ENCODE peak calls at places on chromosome 12, in eight cellular contexts. H is iris pigment epithelial cell; W is epithelial cell of proximal tubule; S is stimulated activated CD4-positive, alpha-beta T cell treated with anti-CD3 and anti-CD28 coated beads, TNF-alpha, amount 100 ng/mL, for 48 hours; C is amniotic stem cell; V is MV-4-11; P is fibroblast of mammary gland; F is SHP77. T is an unnamed sample.

GRCh38 chr12:109737111-109737510 is 23.5 kb downstream of the FAM222A start:
- DNase-seq in H (no peak), W (no peak), S (no peak), C (no peak), V (no peak), P (no peak), F (no peak), T (no peak)

GRCh38 chr12:19759229-19759628 is 319.9 kb downstream of the AEBP2 start:
- DNase-seq in H (peak), W (no peak), S (no peak), C (no peak), V (no peak), P (peak), F (no peak), T (no peak)

GRCh38 chr12:42958271-42958674 is 368.7 kb upstream of the PRICKLE1 start:
- DNase-seq in H (peak), W (no peak), S (no peak), C (no peak), V (peak), P (peak), F (no peak), T (no peak)

GRCh38 chr12:18861287-18861858 is 123.5 kb downstream of the CAPZA3 start:
- DNase-seq in H (peak), W (no peak), S (no peak), C (no peak), V (no peak), P (peak), F (no peak), T (no peak)

GRCh38 chr12:58105225-58106119 is 164.1 kb downstream of the ATP23 start:
- DNase-seq in H (peak), W (no peak), S (no peak), C (no peak), V (no peak), P (peak), F (no peak), T (no peak)

GRCh38 chr12:48973531-48973930 is 2.0 kb upstream of the WNT10B start:
- DNase-seq in H (no peak), W (no peak), S (no peak), C (no peak), V (peak), P (peak), F (no peak), T (no peak)

GRCh38 chr12:27198036-27198435 is 46.0 kb upstream of the STK38L start:
- DNase-seq in H (peak), W (no peak), S (no peak), C (no peak), V (no peak), P (peak), F (no peak), T (no peak)

GRCh38 chr12:5243014-5243413 is 188.9 kb upstream of the NTF3 start:
- DNase-seq in H (no peak), W (no peak), S (no peak), C (no peak), V (no peak), P (no peak), F (no peak), T (no peak)

GRCh38 chr12:93415723-93416464 is 25.9 kb downstream of the UBE2N start:
- DNase-seq in H (peak), W (no peak), S (no peak), C (no peak), V (no peak), P (peak), F (no peak), T (no peak)

GRCh38 chr12:62606654-62607053 is 140.0 kb downstream of the MON2 start:
- DNase-seq in H (no peak), W (no peak), S (no peak), C (no peak), V (no peak), P (no peak), F (no peak), T (no peak)

GRCh38 chr12:46266382-46266791 is 2.5 kb downstream of the SLC38A1 start:
- DNase-seq in H (peak), W (no peak), S (no peak), C (peak), V (no peak), P (peak), F (peak), T (no peak)

GRCh38 chr12:51351913-51352532 is 5.5 kb upstream of the CELA1 start:
- DNase-seq in H (peak), W (no peak), S (no peak), C (no peak), V (peak), P (peak), F (peak), T (no peak)

GRCh38 chr12:74317078-74317581 is 220.5 kb upstream of the ATXN7L3B start:
- DNase-seq in H (peak), W (no peak), S (no peak), C (no peak), V (no peak), P (peak), F (peak), T (no peak)

GRCh38 chr12:129871991-129872969 is 31.5 kb downstream of the TMEM132D start:
- DNase-seq in H (no peak), W (no peak), S (no peak), C (no peak), V (no peak), P (no peak), F (no peak), T (no peak)

GRCh38 chr12:81141220-81141619 is 63.3 kb downstream of the ACSS3 start:
- DNase-seq in H (no peak), W (no peak), S (no peak), C (no peak), V (no peak), P (no peak), F (no peak), T (no peak)

GRCh38 chr12:119748512-119748911 is 80.6 kb downstream of the PRKAB1 start:
- DNase-seq in H (no peak), W (peak), S (no peak), C (no peak), V (no peak), P (no peak), F (no peak), T (no peak)

GRCh38 chr12:27460471-27460978 is 14.0 kb downstream of the SMCO2 start:
- DNase-seq in H (peak), W (no peak), S (peak), C (no peak), V (peak), P (peak), F (no peak), T (peak)

GRCh38 chr12:26678697-26679660 is 154.0 kb downstream of the ITPR2 start:
- DNase-seq in H (peak), W (no peak), S (no peak), C (no peak), V (no peak), P (peak), F (no peak), T (no peak)

GRCh38 chr12:108567388-108567787 is 5.0 kb downstream of the ISCU start:
- DNase-seq in H (peak), W (no peak), S (no peak), C (no peak), V (peak), P (peak), F (no peak), T (no peak)

GRCh38 chr12:107731376-107731775 is 29.6 kb downstream of the PRDM4 start:
- DNase-seq in H (peak), W (peak), S (no peak), C (no peak), V (no peak), P (no peak), F (no peak), T (no peak)

GRCh38 chr12:92784795-92785562 is 82.2 kb downstream of the PLEKHG7 start:
- DNase-seq in H (peak), W (peak), S (no peak), C (no peak), V (peak), P (peak), F (peak), T (peak)

GRCh38 chr12:59803735-59804134 is 207.9 kb downstream of the SLC16A7 start:
- DNase-seq in H (peak), W (peak), S (no peak), C (no peak), V (no peak), P (no peak), F (no peak), T (no peak)

T was measured in CMK.